ENCODE peak calls at places on chromosomes 16 and 17, in ten cellular contexts. V is uterus, L is type B pancreatic cell, J is HFFc6, T is glutamatergic neuron, B is kidney, Q is tibial artery, Y is HL-60, E is nephron progenitor cell, W is psoas muscle. R is an unnamed sample.

GRCh38 chr16:75011634-75012307 is 12.9 kb downstream of the ZNRF1 start:
- DNase-seq in V (peak; percentile 60), L (no peak), J (peak; percentile 78), T (no peak), B (no peak), Q (peak; percentile 61), Y (no peak), E (no peak), W (no peak), R (no peak)

GRCh38 chr16:14309001-14309886 is 238.1 kb downstream of the MRTFB start:
- DNase-seq in V (no peak), L (peak; percentile 72), J (peak; percentile 67), T (no peak), B (no peak), Q (no peak), Y (no peak), E (no peak), W (no peak), R (no peak)

GRCh38 chr16:3819741-3820724 is 60.5 kb downstream of the CREBBP start:
- DNase-seq in V (peak; percentile 26), L (no peak), J (peak; percentile 93), T (no peak), B (no peak), Q (no peak), Y (no peak), E (no peak), W (no peak), R (peak; percentile 52)

GRCh38 chr17:19753661-19754463 is 5.8 kb upstream of the ALDH3A1 start:
- DNase-seq in V (no peak), L (no peak), J (no peak), T (no peak), B (no peak), Q (no peak), Y (no peak), E (no peak), W (peak; percentile 68), R (peak; percentile 63)

GRCh38 chr16:4373909-4374742 is 2.5 kb downstream of the VASN start:
- DNase-seq in V (peak; percentile 95), L (no peak), J (peak; percentile 98), T (no peak), B (peak; percentile 96), Q (peak; percentile 94), Y (no peak), E (peak; percentile 70), W (peak; percentile 81), R (peak; percentile 68)

GRCh38 chr17:7132511-7133094 is 18.0 kb upstream of the ASGR2 start:
- DNase-seq in V (no peak), L (no peak), J (no peak), T (no peak), B (no peak), Q (no peak), Y (peak; percentile 65), E (peak; percentile 45), W (no peak), R (no peak)

GRCh38 chr16:15055141-15056053 is 477 bp downstream of the NTAN1 start:
- DNase-seq in V (peak; percentile 61), L (no peak), J (no peak), T (no peak), B (peak; percentile 91), Q (peak; percentile 46), Y (peak; percentile 28), E (no peak), W (peak; percentile 69), R (peak; percentile 60)

GRCh38 chr17:38561416-38562214 is 44.1 kb downstream of the SRCIN1 start:
- DNase-seq in V (no peak), L (no peak), J (no peak), T (peak; percentile 71), B (no peak), Q (no peak), Y (no peak), E (peak; percentile 70), W (no peak), R (no peak)

GRCh38 chr16:70349783-70350182 is 3.1 kb downstream of the DDX19A start:
- DNase-seq in V (no peak), L (no peak), J (no peak), T (no peak), B (no peak), Q (no peak), Y (no peak), E (no peak), W (no peak), R (no peak)

GRCh38 chr16:7209598-7209997 is 123.0 kb upstream of the RBFOX1 start:
- DNase-seq in V (no peak), L (no peak), J (no peak), T (no peak), B (no peak), Q (no peak), Y (no peak), E (no peak), W (no peak), R (no peak)

GRCh38 chr17:57662644-57663308 is 82.3 kb downstream of the CCDC182 start:
- DNase-seq in V (peak; percentile 97), L (peak; percentile 91), J (peak; percentile 99), T (peak; percentile 99), B (peak; percentile 99), Q (peak; percentile 90), Y (peak; percentile 87), E (peak; percentile 94), W (peak; percentile 97), R (peak; percentile 90)

GRCh38 chr17:78839762-78840529 is 668 bp downstream of the USP36 start:
- DNase-seq in V (no peak), L (no peak), J (peak; percentile 27), T (peak; percentile 46), B (peak; percentile 89), Q (peak; percentile 34), Y (peak; percentile 29), E (no peak), W (peak; percentile 56), R (peak; percentile 52)

GRCh38 chr17:48427598-48427997 is 2.4 kb downstream of the SKAP1 start:
- DNase-seq in V (no peak), L (no peak), J (no peak), T (no peak), B (no peak), Q (no peak), Y (no peak), E (no peak), W (no peak), R (no peak)

DNA sequence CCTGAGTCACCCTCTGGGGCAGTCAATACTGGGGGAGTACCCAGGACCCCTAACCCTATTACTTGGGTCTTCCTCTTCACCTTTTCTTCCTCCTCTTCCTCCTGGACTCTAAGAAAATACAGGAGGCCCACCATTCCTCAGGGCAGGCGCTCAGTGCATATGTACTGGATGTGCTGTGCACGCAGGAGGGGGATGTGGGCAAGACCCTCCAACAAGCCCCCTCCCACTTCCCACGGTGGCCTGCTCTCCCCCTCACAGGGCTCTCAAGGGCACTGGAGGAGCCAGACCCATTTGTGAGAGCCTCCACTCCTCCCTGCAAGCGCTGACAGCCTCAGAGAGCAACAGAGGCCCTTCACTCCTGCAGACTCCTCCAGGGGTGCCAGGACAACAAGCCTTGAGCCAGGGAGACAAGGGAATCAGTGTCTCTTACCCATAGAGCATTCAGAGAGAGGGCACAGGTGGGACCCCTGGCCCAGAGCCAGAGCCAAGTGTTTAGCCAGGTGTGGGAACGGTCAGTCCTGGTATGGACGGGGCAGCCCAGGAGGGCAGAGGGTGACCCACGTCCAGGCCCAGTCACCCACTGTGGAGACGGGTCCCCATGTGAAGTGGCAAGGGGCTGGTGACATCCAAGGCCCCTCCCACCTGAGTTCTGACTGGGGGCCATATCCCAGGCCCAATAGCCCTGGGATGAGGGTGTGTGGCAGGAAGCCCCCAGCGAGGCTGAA is 27.3 kb upstream of the KSR1 start:
- DNase-seq in V (no peak), L (no peak), J (no peak), T (no peak), B (no peak), Q (no peak), Y (no peak), E (no peak), W (no peak), R (no peak)
- TF ChIP-seq CTCF in V (no peak), L (no peak), J (no peak), T (no peak), B (no peak), Q (no peak), Y (no peak), E (no peak), W (no peak), R (no peak)

DNA sequence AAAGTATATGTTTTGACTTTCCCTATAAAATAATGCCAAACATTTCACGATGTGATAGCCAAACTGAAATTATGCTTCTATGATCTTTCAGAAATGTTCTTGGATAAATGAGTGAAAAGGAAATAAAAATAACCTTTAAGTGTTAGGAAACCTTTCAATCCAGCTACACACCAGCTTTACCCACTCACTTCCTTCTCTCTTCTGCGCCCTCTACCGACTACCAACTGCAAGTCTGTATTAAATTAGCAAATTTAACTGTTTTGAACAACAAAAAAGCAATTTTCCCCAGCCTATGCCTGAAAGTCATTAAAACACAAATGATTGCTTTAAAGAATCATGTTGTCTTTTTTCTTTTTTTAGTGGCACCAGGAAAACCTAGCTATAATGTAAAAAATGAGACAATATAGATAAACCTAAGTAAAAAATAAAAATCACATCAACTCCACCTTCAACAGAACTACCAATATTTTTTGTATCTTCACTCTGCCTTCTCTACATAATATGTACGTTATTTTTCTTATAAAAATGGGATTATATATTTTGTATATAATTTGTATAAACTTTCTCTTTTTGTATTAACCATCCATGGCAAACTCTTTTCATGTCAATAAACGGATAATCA is 13.2 kb upstream of the TMEM100 start:
- DNase-seq in V (peak; percentile 36), L (no peak), J (peak; percentile 44), T (no peak), B (no peak), Q (peak; percentile 54), Y (peak; percentile 61), E (peak; percentile 23), W (no peak), R (peak; percentile 58)
- TF ChIP-seq CTCF in V (peak; percentile 63), L (peak; percentile 80), J (peak; percentile 82), T (peak; percentile 71), B (peak; percentile 46), Q (peak; percentile 62), Y (peak; percentile 57), E (peak; percentile 49), W (peak; percentile 63), R (peak; percentile 38)

GRCh38 chr17:56523042-56523441 is 70.5 kb upstream of the NOG start:
- DNase-seq in V (no peak), L (no peak), J (no peak), T (no peak), B (no peak), Q (no peak), Y (no peak), E (no peak), W (no peak), R (no peak)

GRCh38 chr17:56521439-56522141 is 71.9 kb upstream of the NOG start:
- DNase-seq in V (no peak), L (no peak), J (no peak), T (no peak), B (no peak), Q (no peak), Y (no peak), E (no peak), W (no peak), R (no peak)
- TF ChIP-seq CTCF in V (no peak), L (no peak), J (no peak), T (no peak), B (no peak), Q (no peak), Y (no peak), E (no peak), W (no peak), R (no peak)

DNA sequence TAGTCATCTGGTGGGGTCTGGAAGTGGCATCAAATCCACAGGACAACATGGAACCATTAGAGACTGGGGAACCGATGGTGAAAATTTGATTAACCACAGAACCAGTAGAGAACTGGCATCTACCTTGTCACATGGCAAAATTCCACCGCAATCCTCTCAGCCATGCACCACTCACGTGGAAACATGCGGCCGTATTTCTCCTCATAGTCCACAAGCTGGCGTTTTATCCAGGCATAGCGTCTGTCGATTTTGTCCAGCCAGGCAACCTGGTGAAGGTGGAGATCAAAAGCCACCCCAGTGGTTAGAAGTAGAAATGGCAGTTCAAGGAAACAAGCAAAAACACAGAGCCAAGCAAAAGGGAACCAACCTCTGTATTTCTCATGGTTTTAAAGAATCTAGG is 87.6 kb downstream of the VPS53 start:
- DNase-seq in V (no peak), L (no peak), J (no peak), T (no peak), B (no peak), Q (no peak), Y (no peak), E (no peak), W (no peak), R (no peak)
- TF ChIP-seq CTCF in V (no peak), L (no peak), J (peak; percentile 34), T (no peak), B (no peak), Q (no peak), Y (no peak), E (no peak), W (no peak), R (no peak)